ENCODE peak calls at places on chromosomes 11 and 22, in seven cellular contexts. O is Caco-2, G is foreskin keratinocyte, E is upper lobe of right lung, X is RWPE1, W is body of pancreas, B is NCI-H748 treated with DMSO at 0.1 percent for 48 hours. V is an unnamed sample.

GRCh38 chr11:17541330-17541885 is 2.8 kb downstream of the USH1C start:
- DNase-seq in O (peak), G (no peak), E (no peak), X (peak), W (no peak), B (no peak), V (no peak)

GRCh38 chr11:932435-932834 is 6.8 kb downstream of the AP2A2 start:
- DNase-seq in O (no peak), G (no peak), E (no peak), X (no peak), W (peak), B (no peak), V (no peak)

GRCh38 chr11:119854521-119854920 is 125.5 kb upstream of the NECTIN1 start:
- DNase-seq in O (no peak), G (no peak), E (no peak), X (peak), W (peak), B (no peak), V (no peak)

GRCh38 chr22:46547883-46548244 is 10.4 kb upstream of the CELSR1 start:
- DNase-seq in O (no peak), G (no peak), E (no peak), X (no peak), W (peak), B (no peak), V (peak)

GRCh38 chr11:81869337-81870065 is 864.2 kb downstream of the FAM181B start:
- DNase-seq in O (no peak), G (peak), E (no peak), X (no peak), W (peak), B (no peak), V (no peak)

GRCh38 chr11:43135966-43136534 is 175.7 kb upstream of the API5 start:
- DNase-seq in O (peak), G (no peak), E (no peak), X (no peak), W (no peak), B (no peak), V (no peak)

GRCh38 chr11:11988099-11988651 is 20.3 kb downstream of the DKK3 start:
- DNase-seq in O (no peak), G (no peak), E (peak), X (no peak), W (no peak), B (no peak), V (no peak)

GRCh38 chr11:107860688-107861087 is 2.1 kb upstream of the SLC35F2 start:
- DNase-seq in O (no peak), G (no peak), E (no peak), X (no peak), W (no peak), B (no peak), V (no peak)

GRCh38 chr22:48489551-48490512 is 1337.8 kb downstream of the BRD1 start:
- DNase-seq in O (no peak), G (no peak), E (peak), X (no peak), W (no peak), B (no peak), V (peak)

GRCh38 chr11:33699515-33700424 is 856 bp downstream of the C11orf91 start:
- DNase-seq in O (no peak), G (no peak), E (no peak), X (no peak), W (peak), B (no peak), V (peak)

GRCh38 chr11:83818349-83818748 is 532.2 kb upstream of the CCDC90B start:
- DNase-seq in O (no peak), G (no peak), E (no peak), X (peak), W (no peak), B (no peak), V (no peak)

GRCh38 chr22:37053310-37054077 is 2.0 kb downstream of the KCTD17 start:
- DNase-seq in O (no peak), G (no peak), E (peak), X (no peak), W (no peak), B (no peak), V (no peak)

GRCh38 chr11:6599449-6599848 is 4.0 kb downstream of the RRP8 start:
- DNase-seq in O (no peak), G (no peak), E (no peak), X (no peak), W (no peak), B (no peak), V (no peak)

GRCh38 chr22:50243704-50244419 is 961 bp downstream of the TUBGCP6 start:
- DNase-seq in O (no peak), G (no peak), E (no peak), X (no peak), W (no peak), B (no peak), V (no peak)

GRCh38 chr22:28477556-28477955 is 202.1 kb downstream of the TTC28 start:
- DNase-seq in O (no peak), G (peak), E (no peak), X (peak), W (no peak), B (no peak), V (no peak)

GRCh38 chr11:1751521-1751921 is 1.1 kb upstream of the IFITM10 start:
- DNase-seq in O (no peak), G (no peak), E (peak), X (no peak), W (no peak), B (no peak), V (no peak)

GRCh38 chr11:69403556-69404215 is 77.8 kb upstream of the LINC01488 start:
- DNase-seq in O (peak), G (no peak), E (no peak), X (peak), W (no peak), B (no peak), V (peak)

GRCh38 chr11:6194065-6194581 is 4.9 kb upstream of the OR52W1 start:
- DNase-seq in O (no peak), G (no peak), E (no peak), X (no peak), W (no peak), B (no peak), V (no peak)

GRCh38 chr11:8098879-8099278 is 17.9 kb downstream of the TUB start:
- DNase-seq in O (no peak), G (no peak), E (no peak), X (no peak), W (no peak), B (no peak), V (no peak)

GRCh38 chr11:65868076-65868667 is 4.4 kb downstream of the EFEMP2 start:
- DNase-seq in O (no peak), G (no peak), E (no peak), X (no peak), W (no peak), B (peak), V (peak)

GRCh38 chr22:30127749-30128166 is 47.5 kb downstream of the HORMAD2 start:
- DNase-seq in O (peak), G (no peak), E (no peak), X (no peak), W (no peak), B (no peak), V (no peak)

GRCh38 chr22:42863349-42863911 is 6.4 kb upstream of the ARFGAP3 start:
- DNase-seq in O (no peak), G (peak), E (no peak), X (peak), W (no peak), B (no peak), V (no peak)

GRCh38 chr11:12007769-12008737 is at the start of gene DKK3:
- DNase-seq in O (peak), G (peak), E (no peak), X (peak), W (no peak), B (no peak), V (no peak)

GRCh38 chr11:70068345-70068744 is 9.8 kb upstream of the ANO1 start:
- DNase-seq in O (no peak), G (no peak), E (no peak), X (no peak), W (no peak), B (no peak), V (no peak)

GRCh38 chr11:73396251-73396930 is 20.2 kb downstream of the RELT start:
- DNase-seq in O (no peak), G (no peak), E (peak), X (no peak), W (no peak), B (no peak), V (no peak)

GRCh38 chr22:46292727-46293126 is 3.9 kb upstream of the GTSE1 start:
- DNase-seq in O (no peak), G (no peak), E (no peak), X (no peak), W (peak), B (no peak), V (no peak)

GRCh38 chr22:35842954-35843353 is 125.3 kb downstream of the APOL5 start:
- DNase-seq in O (peak), G (no peak), E (no peak), X (peak), W (peak), B (no peak), V (no peak)

GRCh38 chr11:29844701-29845379 is 172.0 kb downstream of the KCNA4 start:
- DNase-seq in O (no peak), G (no peak), E (no peak), X (no peak), W (no peak), B (no peak), V (no peak)

GRCh38 chr11:68116126-68116525 is 5.1 kb downstream of the CHKA start:
- DNase-seq in O (no peak), G (no peak), E (no peak), X (no peak), W (no peak), B (no peak), V (no peak)

GRCh38 chr11:34091825-34092224 is 13.6 kb upstream of the NAT10 start:
- DNase-seq in O (no peak), G (no peak), E (no peak), X (no peak), W (no peak), B (no peak), V (no peak)

GRCh38 chr22:48827228-48827810 is 1000.4 kb downstream of the BRD1 start:
- DNase-seq in O (no peak), G (no peak), E (no peak), X (no peak), W (peak), B (peak), V (peak)

GRCh38 chr11:80107415-80107814 is 666.6 kb upstream of the TENM4 start:
- DNase-seq in O (no peak), G (no peak), E (no peak), X (no peak), W (no peak), B (no peak), V (no peak)

GRCh38 chr11:1130276-1131032 is 27.3 kb upstream of the MUC5AC start:
- DNase-seq in O (no peak), G (no peak), E (no peak), X (no peak), W (no peak), B (no peak), V (peak)

GRCh38 chr22:48750826-48751440 is 1076.7 kb downstream of the BRD1 start:
- DNase-seq in O (no peak), G (no peak), E (no peak), X (no peak), W (no peak), B (no peak), V (no peak)

GRCh38 chr11:11876458-11876857 is 34.7 kb downstream of the USP47 start:
- DNase-seq in O (peak), G (no peak), E (no peak), X (peak), W (no peak), B (no peak), V (no peak)

V was measured in kidney.